ENCODE peak calls at places on chromosome 12, in nine cellular contexts. F is tibial nerve, A is cardiac muscle cell, T is heart right ventricle, J is nephron progenitor cell, I is GM23338, D is WTC11, Q is neural progenitor cell, R is HL-60. O is an unnamed sample.

GRCh38 chr12:63353559-63353958 is 202.6 kb upstream of the AVPR1A start:
- DNase-seq in A (peak), I (no peak), D (no peak), F (no peak), J (no peak), T (no peak), Q (no peak), R (no peak), O (no peak)

GRCh38 chr12:53069621-53070410 is 9.4 kb downstream of the SPRYD3 start:
- DNase-seq in D (no peak), J (no peak), R (no peak), F (peak), Q (no peak), I (no peak), A (no peak), T (no peak), O (no peak)

GRCh38 chr12:12560587-12561304 is 1.9 kb downstream of the DUSP16 start:
- DNase-seq in J (no peak), I (peak), A (peak), R (peak), D (no peak), F (peak), T (no peak), Q (peak), O (no peak)

GRCh38 chr12:59808317-59808910 is 212.6 kb downstream of the SLC16A7 start:
- DNase-seq in Q (peak), J (no peak), A (peak), F (no peak), T (no peak), I (peak), R (peak), D (no peak), O (no peak)

GRCh38 chr12:4432878-4433820 is 12.5 kb downstream of the FGF6 start:
- DNase-seq in T (no peak), A (no peak), J (peak), I (no peak), Q (no peak), D (no peak), R (no peak), F (no peak), O (peak)

GRCh38 chr12:122955151-122955550 is 11.1 kb downstream of the ABCB9 start:
- DNase-seq in R (no peak), F (no peak), I (no peak), A (no peak), J (no peak), Q (no peak), D (no peak), T (no peak), O (no peak)

GRCh38 chr12:68479261-68479581 is 131.5 kb upstream of the RAP1B start:
- DNase-seq in Q (no peak), D (no peak), R (no peak), F (no peak), I (no peak), T (no peak), J (no peak), A (no peak), O (no peak)

GRCh38 chr12:12983420-12984035 is 16.5 kb downstream of the HEBP1 start:
- DNase-seq in Q (no peak), F (peak), J (no peak), A (peak), I (peak), D (no peak), R (no peak), T (no peak), O (no peak)

GRCh38 chr12:104909761-104910160 is 48.3 kb downstream of the SLC41A2 start:
- DNase-seq in D (no peak), T (no peak), I (no peak), Q (no peak), F (no peak), J (no peak), R (no peak), A (peak), O (no peak)

GRCh38 chr12:52007982-52008510 is 1.3 kb downstream of the TAMALIN start:
- DNase-seq in R (no peak), A (no peak), T (no peak), Q (no peak), I (no peak), F (no peak), D (no peak), J (no peak), O (no peak)

GRCh38 chr12:20369164-20370000 is 1.0 kb downstream of the PDE3A start:
- DNase-seq in F (peak), R (no peak), D (peak), J (peak), T (peak), I (peak), Q (peak), A (peak), O (peak)

DNA sequence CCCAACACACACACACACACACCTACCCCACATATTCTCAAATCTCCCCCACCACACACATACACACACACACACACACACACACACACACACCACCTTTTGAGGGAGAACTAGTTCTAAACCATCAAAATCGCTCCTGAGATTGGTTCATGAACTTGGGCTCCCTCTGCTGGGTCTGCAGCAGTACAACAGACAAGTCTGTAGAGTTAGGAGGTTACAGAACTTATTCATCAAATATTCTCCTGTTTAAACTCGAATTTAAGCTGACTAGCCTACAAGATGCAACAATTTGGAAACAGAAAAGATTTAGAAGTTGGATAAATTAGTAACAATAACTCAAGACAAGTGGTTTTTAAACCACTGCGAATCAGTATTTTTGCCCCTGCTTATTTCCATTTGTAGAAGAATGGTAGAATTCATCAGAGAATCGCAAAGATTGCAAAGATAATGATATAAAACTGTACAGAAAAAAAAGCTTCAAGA is 136.4 kb upstream of the USP15 start:
- DNase-seq in T (no peak), F (peak), Q (peak), J (peak), I (peak), R (peak), D (peak), A (peak), O (peak)
- TF ChIP-seq CTCF in T (peak), F (peak), Q (peak), J (peak), I (peak), R (peak), D (no peak), A (peak), O (peak)

DNA sequence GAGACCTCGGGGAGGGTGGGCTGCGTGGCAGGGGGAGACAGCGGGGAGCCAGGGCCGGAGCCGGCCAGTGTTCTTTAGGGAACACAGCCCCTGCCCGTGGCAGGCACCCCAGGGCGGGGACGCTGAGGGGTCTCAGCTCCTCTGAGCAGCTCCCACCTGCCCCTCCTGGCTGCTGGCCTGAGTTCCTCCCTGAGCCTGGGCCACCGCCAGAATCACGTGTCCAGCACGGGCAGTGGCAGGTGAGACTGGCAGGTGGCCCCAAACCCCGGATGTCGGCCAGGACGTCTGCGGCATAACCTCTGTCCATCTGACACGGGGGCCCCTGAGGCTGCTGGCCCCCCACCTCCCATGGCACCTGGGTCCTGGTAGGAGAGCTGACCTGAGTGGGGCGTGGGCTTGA is 25.1 kb downstream of the NOC4L start:
- DNase-seq in F (no peak), J (no peak), A (no peak), Q (no peak), D (no peak), R (no peak), T (peak), I (no peak), O (peak)
- TF ChIP-seq CTCF in F (no peak), J (no peak), A (no peak), Q (no peak), D (no peak), R (no peak), T (no peak), I (no peak), O (no peak)

DNA sequence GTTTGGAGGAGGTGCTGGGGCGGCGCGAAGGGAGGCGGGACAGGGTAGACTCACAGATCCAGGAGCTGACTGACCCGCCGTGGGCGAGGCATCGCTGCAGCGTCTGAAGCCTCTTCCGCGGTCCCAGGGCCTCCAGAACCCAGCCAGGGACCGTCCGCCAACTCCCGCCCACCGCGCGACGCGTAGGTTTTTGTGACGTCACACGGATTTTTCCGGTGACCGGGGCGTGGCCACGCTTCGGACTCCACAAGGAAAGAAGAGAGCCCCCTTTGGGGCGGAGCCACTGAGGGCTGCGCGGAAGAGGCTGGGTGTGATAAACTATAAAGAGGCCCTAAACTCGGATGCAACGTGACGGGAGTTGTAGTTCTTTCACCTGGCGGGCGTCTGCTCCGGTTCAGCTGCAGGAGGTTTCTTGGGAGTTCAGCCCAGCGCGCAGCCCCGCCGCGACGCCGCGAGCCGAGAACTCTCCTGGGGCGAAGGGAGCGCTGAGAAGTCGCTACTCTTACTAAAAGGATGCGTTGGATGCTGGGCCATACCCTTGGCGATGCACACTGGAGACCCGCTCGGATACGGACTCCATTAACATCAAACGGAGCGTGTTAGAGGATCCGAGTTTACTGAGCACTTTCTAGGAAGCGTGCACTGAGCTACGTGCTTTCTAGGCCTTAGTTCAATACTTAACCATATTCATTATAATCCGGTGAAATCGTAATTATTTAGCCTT is at the start of gene AMN1:
- DNase-seq in I (peak), F (peak), R (peak), T (peak), Q (peak), J (peak), A (peak), D (peak), O (peak)
- TF ChIP-seq CTCF in I (no peak), F (no peak), R (no peak), T (no peak), Q (no peak), J (no peak), A (no peak), D (no peak), O (no peak)

DNA sequence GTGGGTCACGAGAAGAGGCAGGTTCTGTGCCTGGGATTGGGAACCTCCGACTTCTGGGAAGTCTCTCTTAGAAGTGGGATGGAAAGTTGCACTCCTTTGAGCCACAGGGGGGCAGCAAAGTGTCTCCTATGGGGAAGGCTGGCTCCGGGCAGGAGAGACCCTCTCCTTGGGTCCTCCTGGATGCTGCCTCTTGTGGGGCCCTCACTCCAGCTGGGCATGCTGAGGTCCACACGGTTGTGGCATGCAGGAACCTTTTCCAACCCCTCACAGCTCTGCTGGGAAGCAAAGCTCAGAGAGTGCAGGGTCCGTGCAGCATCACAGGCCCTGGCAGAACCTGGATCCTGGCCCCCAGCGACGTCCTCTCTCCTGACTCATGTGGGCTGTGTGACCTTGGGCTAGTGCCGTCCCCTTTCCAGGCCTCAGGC is 17.4 kb downstream of the SDSL start:
- DNase-seq in Q (peak), I (peak), F (no peak), T (no peak), R (no peak), D (peak), J (peak), A (peak), O (peak)
- TF ChIP-seq CTCF in Q (peak), I (peak), F (peak), T (peak), R (peak), D (peak), J (peak), A (peak), O (peak)

GRCh38 chr12:76921891-76922664 is 43.3 kb upstream of the CSRP2 start:
- DNase-seq in Q (no peak), R (no peak), A (no peak), D (no peak), T (no peak), I (no peak), F (no peak), J (no peak), O (no peak)
- TF ChIP-seq CTCF in Q (no peak), R (no peak), A (no peak), D (no peak), T (no peak), I (no peak), F (no peak), J (no peak), O (no peak)

GRCh38 chr12:46361667-46362034 is 10.9 kb downstream of the SLC38A2 start:
- DNase-seq in I (no peak), T (no peak), Q (no peak), A (no peak), F (no peak), R (no peak), J (no peak), D (no peak), O (no peak)
- TF ChIP-seq CTCF in I (no peak), T (no peak), Q (no peak), A (no peak), F (no peak), R (no peak), J (no peak), D (no peak), O (no peak)

DNA sequence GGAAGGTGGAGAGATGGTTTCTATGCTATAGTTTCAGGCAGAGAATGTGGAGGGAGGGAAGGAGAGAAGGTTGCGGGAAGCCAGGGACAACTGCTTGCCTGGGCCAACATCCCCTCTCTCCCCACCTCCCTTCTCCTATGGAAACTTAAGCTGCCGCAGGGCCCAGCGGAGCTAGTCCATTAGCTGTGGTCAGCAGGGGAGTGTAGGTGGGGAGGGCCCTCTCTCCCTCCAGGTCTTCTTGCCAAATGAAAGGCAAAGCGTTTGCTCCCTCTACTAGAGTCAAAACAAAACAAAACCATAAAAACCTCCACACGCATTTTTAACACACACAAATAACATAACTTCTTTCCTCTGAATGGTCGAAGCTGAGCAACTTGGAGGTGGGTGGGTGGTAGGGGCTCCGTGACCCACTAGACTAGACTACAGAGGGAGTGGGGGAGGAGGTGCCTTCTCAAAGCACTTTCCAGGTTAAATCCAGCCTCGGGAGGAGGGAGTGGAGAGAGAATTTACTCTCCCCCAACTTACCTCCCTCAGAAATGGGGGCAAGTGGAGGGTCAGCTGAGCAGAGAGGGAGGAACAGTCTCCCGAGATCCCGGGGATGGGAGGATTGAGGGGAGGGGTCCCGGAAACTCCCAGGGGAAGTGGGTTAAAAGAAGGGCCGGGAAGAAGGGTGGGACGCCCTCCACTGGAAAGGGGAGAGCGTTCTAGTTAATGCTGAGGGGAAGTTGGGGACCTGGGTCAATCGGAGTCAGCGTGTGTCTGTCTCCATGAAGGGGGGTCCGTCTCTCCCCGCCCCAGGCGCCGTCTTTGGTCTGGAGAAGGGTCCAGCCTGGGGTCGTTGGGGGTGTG is 4.6 kb upstream of the CACNB3 start:
- DNase-seq in A (peak), D (peak), T (no peak), J (peak), I (peak), R (no peak), F (no peak), Q (peak), O (no peak)
- TF ChIP-seq CTCF in A (no peak), D (no peak), T (no peak), J (no peak), I (peak), R (no peak), F (no peak), Q (peak), O (no peak)

GRCh38 chr12:119694111-119694510 is 26.2 kb downstream of the PRKAB1 start:
- DNase-seq in D (no peak), F (no peak), R (no peak), J (no peak), T (no peak), Q (no peak), I (no peak), A (no peak), O (no peak)

GRCh38 chr12:119693511-119693910 is 25.6 kb downstream of the PRKAB1 start:
- DNase-seq in F (no peak), Q (no peak), A (no peak), T (no peak), J (no peak), D (no peak), I (no peak), R (no peak), O (no peak)

GRCh38 chr12:119696943-119697342 is 29.0 kb downstream of the PRKAB1 start:
- DNase-seq in J (no peak), I (no peak), Q (no peak), T (no peak), A (no peak), F (no peak), D (no peak), R (no peak), O (no peak)

GRCh38 chr12:119693006-119693405 is 25.1 kb downstream of the PRKAB1 start:
- DNase-seq in Q (no peak), D (no peak), R (no peak), T (no peak), F (peak), I (no peak), J (no peak), A (peak), O (no peak)

GRCh38 chr12:119695034-119695433 is 27.1 kb downstream of the PRKAB1 start:
- DNase-seq in F (no peak), Q (peak), I (peak), A (peak), J (no peak), D (peak), R (no peak), T (no peak), O (no peak)
- TF ChIP-seq CTCF in F (peak), Q (peak), I (peak), A (peak), J (peak), D (no peak), R (peak), T (peak), O (peak)

DNA sequence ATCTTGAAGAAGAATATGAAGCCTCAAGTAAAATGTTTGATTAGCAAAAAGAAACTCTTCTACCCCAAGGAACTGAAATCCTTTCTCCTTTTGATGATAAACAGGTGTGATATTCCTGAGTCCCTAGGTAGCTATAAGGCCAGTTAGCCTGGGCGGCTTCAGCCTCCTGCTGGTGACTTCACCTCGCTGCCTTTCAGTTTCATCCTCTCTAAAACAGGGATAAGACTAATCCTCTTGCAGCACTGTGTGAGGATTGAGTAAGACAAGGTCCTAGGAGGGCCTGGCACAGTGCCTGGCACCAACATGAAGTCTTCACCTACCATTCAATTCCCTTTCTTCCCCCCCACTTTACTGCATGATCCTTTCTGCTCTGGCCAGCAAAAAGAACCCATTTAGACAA is 42.1 kb downstream of the CIT start:
- DNase-seq in I (peak), R (no peak), Q (peak), A (peak), D (peak), F (no peak), T (no peak), J (no peak), O (no peak)
- TF ChIP-seq CTCF in I (peak), R (no peak), Q (peak), A (peak), D (no peak), F (no peak), T (no peak), J (no peak), O (no peak)

O was measured in glutamatergic neuron.